ENCODE peak calls at places on chromosomes 11 and 22, in seven cellular contexts. One of them, this sample, is unnamed.

GRCh38 chr11:80083561-80083960 is 642.7 kb upstream of the TENM4 start:
- DNase-seq in vagina: no peak
- DNase-seq in IMR-90: no peak
- DNase-seq in heart right ventricle: no peak
- DNase-seq in fibroblast of mammary gland: no peak
- DNase-seq in psoas muscle: no peak
- DNase-seq in fibroblast of lung: peak
- DNase-seq in this sample: peak

GRCh38 chr11:86116386-86116726 is 47.5 kb upstream of the PICALM start:
- DNase-seq in vagina: no peak
- DNase-seq in IMR-90: peak
- DNase-seq in heart right ventricle: no peak
- DNase-seq in fibroblast of mammary gland: peak
- DNase-seq in psoas muscle: no peak
- DNase-seq in fibroblast of lung: peak
- DNase-seq in this sample: peak

GRCh38 chr22:27247691-27248434 is 553.7 kb downstream of the MN1 start:
- DNase-seq in vagina: no peak
- DNase-seq in IMR-90: no peak
- DNase-seq in heart right ventricle: no peak
- DNase-seq in fibroblast of mammary gland: peak
- DNase-seq in psoas muscle: peak
- DNase-seq in fibroblast of lung: peak
- DNase-seq in this sample: no peak

GRCh38 chr11:72226701-72227100 is 2.1 kb downstream of the INPPL1 start:
- DNase-seq in vagina: peak
- DNase-seq in IMR-90: no peak
- DNase-seq in heart right ventricle: no peak
- DNase-seq in fibroblast of mammary gland: no peak
- DNase-seq in psoas muscle: no peak
- DNase-seq in fibroblast of lung: no peak
- DNase-seq in this sample: no peak

GRCh38 chr11:116446542-116446941 is 326.2 kb downstream of the BUD13 start:
- DNase-seq in vagina: no peak
- DNase-seq in IMR-90: no peak
- DNase-seq in heart right ventricle: no peak
- DNase-seq in fibroblast of mammary gland: no peak
- DNase-seq in psoas muscle: no peak
- DNase-seq in fibroblast of lung: no peak
- DNase-seq in this sample: no peak

GRCh38 chr22:41478891-41479521 is 10.1 kb downstream of the ACO2 start:
- DNase-seq in vagina: no peak
- DNase-seq in IMR-90: peak
- DNase-seq in heart right ventricle: no peak
- DNase-seq in fibroblast of mammary gland: peak
- DNase-seq in psoas muscle: peak
- DNase-seq in fibroblast of lung: peak
- DNase-seq in this sample: peak

GRCh38 chr22:23772315-23773246 is at the start of gene MMP11:
- DNase-seq in vagina: no peak
- DNase-seq in IMR-90: no peak
- DNase-seq in heart right ventricle: peak
- DNase-seq in fibroblast of mammary gland: no peak
- DNase-seq in psoas muscle: peak
- DNase-seq in fibroblast of lung: peak
- DNase-seq in this sample: no peak

GRCh38 chr22:41910599-41911291 is 4.1 kb downstream of the SHISA8 start:
- DNase-seq in vagina: no peak
- DNase-seq in IMR-90: no peak
- DNase-seq in heart right ventricle: peak
- DNase-seq in fibroblast of mammary gland: peak
- DNase-seq in psoas muscle: no peak
- DNase-seq in fibroblast of lung: peak
- DNase-seq in this sample: no peak

GRCh38 chr11:19595840-19596751 is 116.5 kb upstream of the NAV2 start:
- DNase-seq in vagina: no peak
- DNase-seq in IMR-90: peak
- DNase-seq in heart right ventricle: peak
- DNase-seq in fibroblast of mammary gland: peak
- DNase-seq in psoas muscle: peak
- DNase-seq in fibroblast of lung: peak
- DNase-seq in this sample: peak

GRCh38 chr11:58832246-58832645 is 12.3 kb downstream of the GLYATL2 start:
- DNase-seq in vagina: no peak
- DNase-seq in IMR-90: no peak
- DNase-seq in heart right ventricle: no peak
- DNase-seq in fibroblast of mammary gland: peak
- DNase-seq in psoas muscle: no peak
- DNase-seq in fibroblast of lung: peak
- DNase-seq in this sample: peak

GRCh38 chr11:22466809-22467208 is 128.6 kb downstream of the SLC17A6 start:
- DNase-seq in vagina: no peak
- DNase-seq in IMR-90: peak
- DNase-seq in heart right ventricle: no peak
- DNase-seq in fibroblast of mammary gland: peak
- DNase-seq in psoas muscle: peak
- DNase-seq in fibroblast of lung: peak
- DNase-seq in this sample: peak

GRCh38 chr22:34454598-34454997 is 534.3 kb upstream of the LARGE1 start:
- DNase-seq in vagina: no peak
- DNase-seq in IMR-90: no peak
- DNase-seq in heart right ventricle: no peak
- DNase-seq in fibroblast of mammary gland: no peak
- DNase-seq in psoas muscle: no peak
- DNase-seq in fibroblast of lung: no peak
- DNase-seq in this sample: no peak

GRCh38 chr11:76175731-76176303 is 30.5 kb downstream of the WNT11 start:
- DNase-seq in vagina: no peak
- DNase-seq in IMR-90: no peak
- DNase-seq in heart right ventricle: no peak
- DNase-seq in fibroblast of mammary gland: no peak
- DNase-seq in psoas muscle: no peak
- DNase-seq in fibroblast of lung: no peak
- DNase-seq in this sample: no peak

GRCh38 chr11:85096939-85097338 is 530.2 kb downstream of the DLG2 start:
- DNase-seq in vagina: no peak
- DNase-seq in IMR-90: no peak
- DNase-seq in heart right ventricle: no peak
- DNase-seq in fibroblast of mammary gland: no peak
- DNase-seq in psoas muscle: no peak
- DNase-seq in fibroblast of lung: no peak
- DNase-seq in this sample: no peak

GRCh38 chr22:36351921-36352774 is 35.6 kb downstream of the MYH9 start:
- DNase-seq in vagina: no peak
- DNase-seq in IMR-90: no peak
- DNase-seq in heart right ventricle: no peak
- DNase-seq in fibroblast of mammary gland: peak
- DNase-seq in psoas muscle: no peak
- DNase-seq in fibroblast of lung: peak
- DNase-seq in this sample: peak
- H3K4me3 ChIP-seq in vagina: no peak
- H3K4me3 ChIP-seq in IMR-90: no peak
- H3K4me3 ChIP-seq in heart right ventricle: peak
- H3K4me3 ChIP-seq in fibroblast of mammary gland: no peak
- H3K4me3 ChIP-seq in psoas muscle: peak
- H3K4me3 ChIP-seq in fibroblast of lung: peak
- H3K4me3 ChIP-seq in this sample: no peak

DNA sequence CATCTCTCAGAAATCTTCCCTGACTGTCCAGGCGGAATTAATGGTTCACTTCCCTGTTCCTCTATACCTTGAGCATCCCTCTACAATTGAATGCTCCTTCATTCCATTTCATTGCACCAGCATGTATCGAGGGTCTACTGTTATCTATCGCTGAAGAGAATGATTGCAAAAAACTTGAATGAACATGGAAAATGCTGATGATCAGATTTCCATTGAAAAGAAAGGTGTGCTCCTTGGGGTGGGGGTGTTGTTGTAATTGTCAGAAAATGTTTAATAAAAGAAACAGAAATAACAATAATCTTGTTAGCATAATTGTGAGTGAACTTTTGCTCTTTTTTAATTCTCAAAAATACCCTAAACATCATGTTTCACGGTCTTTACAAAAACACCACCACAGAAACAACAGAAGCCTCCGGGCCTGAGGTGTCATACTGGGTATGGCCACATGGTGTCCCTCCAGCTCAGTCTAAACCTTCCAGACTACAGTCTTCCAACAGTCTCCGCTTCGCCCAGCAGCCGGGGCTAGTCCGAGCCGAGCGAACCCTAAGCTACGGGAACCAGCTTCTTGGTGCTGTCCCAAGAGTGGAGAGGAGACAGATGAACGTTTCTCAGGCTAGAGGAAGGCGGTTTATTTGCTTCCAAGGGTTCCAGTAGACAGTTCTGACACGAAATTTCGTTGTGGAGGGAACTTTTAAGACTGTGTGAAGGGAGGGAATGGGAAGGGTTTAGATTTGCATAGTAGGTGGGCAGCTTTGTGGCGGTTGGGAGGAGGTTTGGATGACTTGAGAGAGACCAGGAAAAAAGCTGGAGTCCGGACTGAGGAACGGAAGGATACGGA is 75.8 kb upstream of the ZBED5 start:
- DNase-seq in vagina: peak
- DNase-seq in IMR-90: peak
- DNase-seq in heart right ventricle: peak
- DNase-seq in fibroblast of mammary gland: peak
- DNase-seq in psoas muscle: peak
- DNase-seq in fibroblast of lung: peak
- DNase-seq in this sample: peak
- H3K4me3 ChIP-seq in vagina: peak
- H3K4me3 ChIP-seq in IMR-90: peak
- H3K4me3 ChIP-seq in heart right ventricle: peak
- H3K4me3 ChIP-seq in fibroblast of mammary gland: peak
- H3K4me3 ChIP-seq in psoas muscle: peak
- H3K4me3 ChIP-seq in fibroblast of lung: peak
- H3K4me3 ChIP-seq in this sample: peak

DNA sequence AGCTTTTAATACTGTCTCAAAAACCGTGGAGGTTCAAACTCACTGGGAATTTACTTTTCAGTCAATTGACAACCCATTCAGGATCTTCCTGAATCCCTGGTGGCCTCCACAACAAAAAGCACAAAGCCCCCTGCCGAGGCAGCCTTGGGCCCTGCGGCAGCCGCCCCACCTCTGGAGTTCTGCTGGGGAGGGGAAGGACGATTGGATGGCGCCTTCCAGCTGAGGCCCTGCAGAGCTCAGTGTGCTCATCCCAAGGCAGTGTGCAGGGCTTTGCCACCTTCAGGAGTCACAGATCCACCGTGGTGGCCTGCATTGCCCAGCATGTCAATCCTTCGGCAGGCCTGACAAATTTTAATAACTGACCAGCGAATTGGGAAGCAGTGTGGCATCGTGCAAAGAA is 7.4 kb downstream of the ZFTA start:
- DNase-seq in vagina: no peak
- DNase-seq in IMR-90: no peak
- DNase-seq in heart right ventricle: no peak
- DNase-seq in fibroblast of mammary gland: no peak
- DNase-seq in psoas muscle: no peak
- DNase-seq in fibroblast of lung: no peak
- DNase-seq in this sample: no peak
- H3K4me3 ChIP-seq in vagina: no peak
- H3K4me3 ChIP-seq in IMR-90: no peak
- H3K4me3 ChIP-seq in heart right ventricle: no peak
- H3K4me3 ChIP-seq in fibroblast of mammary gland: no peak
- H3K4me3 ChIP-seq in psoas muscle: no peak
- H3K4me3 ChIP-seq in fibroblast of lung: no peak
- H3K4me3 ChIP-seq in this sample: no peak

DNA sequence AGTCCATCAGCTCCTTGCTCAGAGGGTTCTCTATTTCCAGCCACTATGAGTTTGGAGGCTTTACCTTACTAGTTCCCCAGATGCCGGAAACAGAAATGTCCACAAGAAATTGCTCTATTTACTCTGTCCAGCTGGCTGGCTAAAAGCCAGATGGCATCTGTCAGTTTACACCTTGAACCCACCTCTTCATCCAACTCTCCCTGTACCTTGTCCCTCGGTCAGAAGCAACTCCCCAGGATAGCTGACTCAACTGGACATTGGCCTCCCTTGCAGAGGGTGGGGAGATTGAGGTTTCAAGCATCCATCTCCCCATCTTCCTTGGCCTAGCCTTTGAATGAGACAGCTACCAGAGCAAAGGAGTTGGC is 1.7 kb downstream of the C2CD2L start:
- DNase-seq in vagina: peak
- DNase-seq in IMR-90: no peak
- DNase-seq in heart right ventricle: no peak
- DNase-seq in fibroblast of mammary gland: no peak
- DNase-seq in psoas muscle: no peak
- DNase-seq in fibroblast of lung: no peak
- DNase-seq in this sample: no peak
- H3K4me3 ChIP-seq in vagina: peak
- H3K4me3 ChIP-seq in IMR-90: peak
- H3K4me3 ChIP-seq in heart right ventricle: peak
- H3K4me3 ChIP-seq in fibroblast of mammary gland: peak
- H3K4me3 ChIP-seq in psoas muscle: peak
- H3K4me3 ChIP-seq in fibroblast of lung: peak
- H3K4me3 ChIP-seq in this sample: no peak

DNA sequence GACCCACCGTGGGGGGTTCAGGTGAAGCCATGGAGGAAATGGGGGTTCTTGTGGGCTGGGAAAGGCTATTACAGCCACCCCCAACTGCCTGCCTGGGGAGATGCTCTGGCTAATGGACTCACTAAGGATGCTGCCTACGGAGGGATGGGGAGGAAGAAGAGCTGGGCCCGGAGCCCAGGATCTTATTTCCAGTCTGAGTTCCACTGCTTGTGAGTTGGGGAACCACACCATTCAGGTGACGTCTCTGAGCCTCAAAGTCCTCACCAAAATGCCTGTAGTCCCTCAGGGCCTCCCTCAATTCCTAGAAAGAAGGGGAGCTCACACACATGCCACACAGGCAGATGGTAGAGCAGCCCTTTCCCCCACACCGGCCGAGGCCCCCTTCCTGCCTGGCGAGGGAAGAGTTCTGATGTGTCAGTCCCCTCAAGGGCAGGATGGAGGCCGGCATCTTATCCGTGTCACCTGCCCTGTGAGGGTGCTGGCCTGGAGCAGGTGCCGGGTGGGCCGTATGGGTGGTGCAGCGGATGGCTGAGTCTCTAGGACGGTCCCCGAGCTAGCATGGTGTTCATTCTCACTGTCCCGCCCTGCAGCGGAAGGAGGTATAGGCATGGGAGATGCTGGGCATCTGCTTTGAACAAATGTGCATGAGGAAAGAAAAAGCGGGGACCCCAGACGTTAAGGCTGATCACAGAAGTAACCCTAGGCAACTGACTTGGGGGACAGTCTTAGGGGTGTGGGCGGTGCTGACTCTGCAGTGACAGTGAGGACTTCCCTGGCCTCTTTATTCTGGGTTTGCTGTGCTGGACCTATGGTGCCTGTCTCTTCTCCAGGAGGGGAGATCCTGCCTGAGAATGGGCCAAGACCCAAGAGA is 15.7 kb downstream of the MRGPRF start:
- DNase-seq in vagina: peak
- DNase-seq in IMR-90: no peak
- DNase-seq in heart right ventricle: no peak
- DNase-seq in fibroblast of mammary gland: no peak
- DNase-seq in psoas muscle: no peak
- DNase-seq in fibroblast of lung: no peak
- DNase-seq in this sample: no peak
- H3K4me3 ChIP-seq in vagina: no peak
- H3K4me3 ChIP-seq in IMR-90: no peak
- H3K4me3 ChIP-seq in heart right ventricle: no peak
- H3K4me3 ChIP-seq in fibroblast of mammary gland: no peak
- H3K4me3 ChIP-seq in psoas muscle: no peak
- H3K4me3 ChIP-seq in fibroblast of lung: no peak
- H3K4me3 ChIP-seq in this sample: no peak

GRCh38 chr22:32562396-32562795 is 87.8 kb downstream of the FBXO7 start:
- DNase-seq in vagina: no peak
- DNase-seq in IMR-90: no peak
- DNase-seq in heart right ventricle: no peak
- DNase-seq in fibroblast of mammary gland: no peak
- DNase-seq in psoas muscle: no peak
- DNase-seq in fibroblast of lung: no peak
- DNase-seq in this sample: no peak
- H3K4me3 ChIP-seq in vagina: no peak
- H3K4me3 ChIP-seq in IMR-90: no peak
- H3K4me3 ChIP-seq in heart right ventricle: no peak
- H3K4me3 ChIP-seq in fibroblast of mammary gland: no peak
- H3K4me3 ChIP-seq in psoas muscle: no peak
- H3K4me3 ChIP-seq in fibroblast of lung: no peak
- H3K4me3 ChIP-seq in this sample: no peak